ENCODE peak calls at places on chromosomes 11 and 22, in nine cellular contexts. One of them, this sample, is unnamed.

GRCh38 chr11:127639916-127640315 is 639.3 kb upstream of the KIRREL3 start:
- DNase-seq in Peyer's patch: no peak
- DNase-seq in mucosa of descending colon: no peak
- DNase-seq in BJ: no peak
- DNase-seq in epithelial cell of esophagus: peak
- DNase-seq in dorsolateral prefrontal cortex: no peak
- DNase-seq in A549: no peak
- DNase-seq in neuronal stem cell: no peak
- DNase-seq in body of pancreas: no peak
- DNase-seq in this sample: peak

GRCh38 chr22:25232301-25232700 is 12.9 kb downstream of the CRYBB2 start:
- DNase-seq in Peyer's patch: no peak
- DNase-seq in mucosa of descending colon: no peak
- DNase-seq in BJ: no peak
- DNase-seq in epithelial cell of esophagus: peak
- DNase-seq in dorsolateral prefrontal cortex: no peak
- DNase-seq in A549: no peak
- DNase-seq in neuronal stem cell: no peak
- DNase-seq in body of pancreas: no peak
- DNase-seq in this sample: peak

GRCh38 chr11:126948563-126948962 is 52.0 kb downstream of the KIRREL3 start:
- DNase-seq in Peyer's patch: no peak
- DNase-seq in mucosa of descending colon: no peak
- DNase-seq in BJ: no peak
- DNase-seq in epithelial cell of esophagus: no peak
- DNase-seq in dorsolateral prefrontal cortex: no peak
- DNase-seq in A549: no peak
- DNase-seq in neuronal stem cell: no peak
- DNase-seq in body of pancreas: no peak
- DNase-seq in this sample: no peak

GRCh38 chr22:43090130-43090789 is 1.1 kb upstream of the TTLL1 start:
- DNase-seq in Peyer's patch: peak
- DNase-seq in mucosa of descending colon: peak
- DNase-seq in BJ: peak
- DNase-seq in epithelial cell of esophagus: peak
- DNase-seq in dorsolateral prefrontal cortex: peak
- DNase-seq in A549: peak
- DNase-seq in neuronal stem cell: no peak
- DNase-seq in body of pancreas: peak
- DNase-seq in this sample: peak

GRCh38 chr22:31333648-31334047 is 12.5 kb downstream of the PATZ1 start:
- DNase-seq in Peyer's patch: no peak
- DNase-seq in mucosa of descending colon: no peak
- DNase-seq in BJ: no peak
- DNase-seq in epithelial cell of esophagus: no peak
- DNase-seq in dorsolateral prefrontal cortex: no peak
- DNase-seq in A549: no peak
- DNase-seq in neuronal stem cell: no peak
- DNase-seq in body of pancreas: no peak
- DNase-seq in this sample: no peak

GRCh38 chr11:2185324-2186085 is 13.9 kb upstream of the TH start:
- DNase-seq in Peyer's patch: no peak
- DNase-seq in mucosa of descending colon: no peak
- DNase-seq in BJ: no peak
- DNase-seq in epithelial cell of esophagus: no peak
- DNase-seq in dorsolateral prefrontal cortex: no peak
- DNase-seq in A549: no peak
- DNase-seq in neuronal stem cell: no peak
- DNase-seq in body of pancreas: no peak
- DNase-seq in this sample: no peak

GRCh38 chr11:27722117-27722844 is 22.0 kb upstream of the BDNF start:
- DNase-seq in Peyer's patch: no peak
- DNase-seq in mucosa of descending colon: no peak
- DNase-seq in BJ: no peak
- DNase-seq in epithelial cell of esophagus: peak
- DNase-seq in dorsolateral prefrontal cortex: peak
- DNase-seq in A549: no peak
- DNase-seq in neuronal stem cell: peak
- DNase-seq in body of pancreas: no peak
- DNase-seq in this sample: peak

GRCh38 chr22:26648011-26648497 is 9.3 kb upstream of the MIAT start:
- DNase-seq in Peyer's patch: peak
- DNase-seq in mucosa of descending colon: no peak
- DNase-seq in BJ: no peak
- DNase-seq in epithelial cell of esophagus: no peak
- DNase-seq in dorsolateral prefrontal cortex: no peak
- DNase-seq in A549: no peak
- DNase-seq in neuronal stem cell: peak
- DNase-seq in body of pancreas: no peak
- DNase-seq in this sample: no peak

GRCh38 chr22:41369089-41369745 is 12.5 kb upstream of the TEF start:
- DNase-seq in Peyer's patch: no peak
- DNase-seq in mucosa of descending colon: no peak
- DNase-seq in BJ: no peak
- DNase-seq in epithelial cell of esophagus: no peak
- DNase-seq in dorsolateral prefrontal cortex: peak
- DNase-seq in A549: no peak
- DNase-seq in neuronal stem cell: no peak
- DNase-seq in body of pancreas: peak
- DNase-seq in this sample: no peak

GRCh38 chr22:41369837-41370236 is 11.9 kb upstream of the TEF start:
- DNase-seq in Peyer's patch: no peak
- DNase-seq in mucosa of descending colon: no peak
- DNase-seq in BJ: no peak
- DNase-seq in epithelial cell of esophagus: no peak
- DNase-seq in dorsolateral prefrontal cortex: no peak
- DNase-seq in A549: no peak
- DNase-seq in neuronal stem cell: no peak
- DNase-seq in body of pancreas: peak
- DNase-seq in this sample: no peak

GRCh38 chr22:41367039-41367679 is 14.6 kb upstream of the TEF start:
- DNase-seq in Peyer's patch: peak
- DNase-seq in mucosa of descending colon: peak
- DNase-seq in BJ: peak
- DNase-seq in epithelial cell of esophagus: peak
- DNase-seq in dorsolateral prefrontal cortex: peak
- DNase-seq in A549: peak
- DNase-seq in neuronal stem cell: no peak
- DNase-seq in body of pancreas: peak
- DNase-seq in this sample: peak

GRCh38 chr22:41367680-41368542 is 13.8 kb upstream of the TEF start:
- DNase-seq in Peyer's patch: no peak
- DNase-seq in mucosa of descending colon: no peak
- DNase-seq in BJ: peak
- DNase-seq in epithelial cell of esophagus: peak
- DNase-seq in dorsolateral prefrontal cortex: peak
- DNase-seq in A549: no peak
- DNase-seq in neuronal stem cell: no peak
- DNase-seq in body of pancreas: peak
- DNase-seq in this sample: peak

DNA sequence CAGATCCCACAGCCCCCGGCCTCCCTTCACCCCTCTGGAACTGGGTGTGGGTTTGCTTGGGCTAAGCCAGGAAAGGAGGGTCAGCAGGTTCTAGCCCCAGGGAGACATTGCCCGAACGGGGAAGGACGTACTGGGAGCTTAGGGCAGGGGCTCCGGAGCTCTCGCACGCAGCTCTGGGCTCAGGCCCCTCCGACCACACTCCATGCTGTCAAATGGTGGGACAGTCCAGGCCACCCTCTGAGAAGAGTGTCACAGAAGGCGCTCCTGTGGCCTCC is 13.3 kb upstream of the TEF start:
- DNase-seq in Peyer's patch: no peak
- DNase-seq in mucosa of descending colon: no peak
- DNase-seq in BJ: no peak
- DNase-seq in epithelial cell of esophagus: no peak
- DNase-seq in dorsolateral prefrontal cortex: no peak
- DNase-seq in A549: no peak
- DNase-seq in neuronal stem cell: no peak
- DNase-seq in body of pancreas: no peak
- DNase-seq in this sample: no peak
- H3K4me3 ChIP-seq in Peyer's patch: peak
- H3K4me3 ChIP-seq in mucosa of descending colon: no peak
- H3K4me3 ChIP-seq in BJ: no peak
- H3K4me3 ChIP-seq in epithelial cell of esophagus: no peak
- H3K4me3 ChIP-seq in dorsolateral prefrontal cortex: peak
- H3K4me3 ChIP-seq in A549: no peak
- H3K4me3 ChIP-seq in neuronal stem cell: no peak
- H3K4me3 ChIP-seq in body of pancreas: peak
- H3K4me3 ChIP-seq in this sample: no peak

DNA sequence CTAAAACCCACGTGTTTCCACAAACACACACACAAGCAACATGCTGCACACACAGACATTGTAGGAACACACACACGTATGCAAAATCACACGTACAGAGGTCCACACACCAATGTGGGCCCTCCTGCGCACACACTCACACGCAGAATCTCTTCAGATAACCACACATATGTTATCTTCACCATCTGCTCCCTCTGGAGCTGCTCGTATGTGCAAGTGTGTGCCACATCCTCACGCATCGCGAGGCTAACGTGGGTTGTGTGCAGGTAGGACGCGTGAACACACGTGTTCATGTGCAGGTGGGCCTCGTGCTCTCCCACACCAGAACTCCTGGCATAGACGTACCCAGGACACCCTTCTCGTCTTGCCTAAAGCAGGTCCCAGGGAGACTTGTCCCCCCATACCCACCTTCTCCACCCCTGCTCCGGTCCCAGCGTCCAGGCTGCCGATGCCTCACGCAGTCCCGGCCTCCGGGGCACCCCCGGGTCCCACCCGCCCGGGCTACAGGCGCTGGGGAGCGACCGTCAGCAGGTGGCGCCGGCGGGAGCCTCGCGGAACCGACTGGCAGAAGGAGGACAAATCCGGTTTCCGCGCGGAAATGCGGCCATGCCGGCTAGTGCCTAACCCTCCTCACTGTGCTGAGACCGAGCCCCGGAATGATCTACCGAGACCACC is 10.3 kb upstream of the IGSF9B start:
- DNase-seq in Peyer's patch: no peak
- DNase-seq in mucosa of descending colon: peak
- DNase-seq in BJ: no peak
- DNase-seq in epithelial cell of esophagus: no peak
- DNase-seq in dorsolateral prefrontal cortex: peak
- DNase-seq in A549: peak
- DNase-seq in neuronal stem cell: no peak
- DNase-seq in body of pancreas: peak
- DNase-seq in this sample: no peak
- H3K4me3 ChIP-seq in Peyer's patch: peak
- H3K4me3 ChIP-seq in mucosa of descending colon: no peak
- H3K4me3 ChIP-seq in BJ: no peak
- H3K4me3 ChIP-seq in epithelial cell of esophagus: no peak
- H3K4me3 ChIP-seq in dorsolateral prefrontal cortex: no peak
- H3K4me3 ChIP-seq in A549: no peak
- H3K4me3 ChIP-seq in neuronal stem cell: no peak
- H3K4me3 ChIP-seq in body of pancreas: no peak
- H3K4me3 ChIP-seq in this sample: no peak

DNA sequence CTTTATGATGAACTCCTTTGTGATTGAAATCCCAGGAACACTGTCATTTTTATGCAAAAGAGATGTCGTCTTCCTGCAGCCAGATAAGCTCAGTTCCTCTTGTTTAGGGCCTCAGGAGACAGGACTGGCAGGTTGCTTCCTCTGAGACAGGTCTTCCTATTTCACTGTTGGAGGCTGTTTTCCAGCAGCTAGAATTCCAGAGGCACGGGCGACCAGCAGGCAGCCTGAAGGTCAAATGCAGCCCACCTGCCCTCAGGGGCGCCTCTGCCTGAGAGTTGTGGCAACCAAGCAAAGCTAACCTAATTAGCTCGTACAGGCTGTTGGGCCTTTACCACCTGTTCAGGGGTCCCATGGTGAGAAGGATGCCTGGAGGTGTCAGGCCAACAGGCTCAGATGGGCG is 22.3 kb downstream of the SLC6A5 start:
- DNase-seq in Peyer's patch: no peak
- DNase-seq in mucosa of descending colon: no peak
- DNase-seq in BJ: no peak
- DNase-seq in epithelial cell of esophagus: no peak
- DNase-seq in dorsolateral prefrontal cortex: no peak
- DNase-seq in A549: no peak
- DNase-seq in neuronal stem cell: no peak
- DNase-seq in body of pancreas: no peak
- DNase-seq in this sample: no peak
- H3K4me3 ChIP-seq in Peyer's patch: no peak
- H3K4me3 ChIP-seq in mucosa of descending colon: no peak
- H3K4me3 ChIP-seq in BJ: no peak
- H3K4me3 ChIP-seq in epithelial cell of esophagus: no peak
- H3K4me3 ChIP-seq in dorsolateral prefrontal cortex: no peak
- H3K4me3 ChIP-seq in A549: no peak
- H3K4me3 ChIP-seq in neuronal stem cell: no peak
- H3K4me3 ChIP-seq in body of pancreas: no peak
- H3K4me3 ChIP-seq in this sample: no peak

GRCh38 chr22:45286854-45287551 is 2.3 kb downstream of the UPK3A start:
- DNase-seq in Peyer's patch: no peak
- DNase-seq in mucosa of descending colon: no peak
- DNase-seq in BJ: no peak
- DNase-seq in epithelial cell of esophagus: no peak
- DNase-seq in dorsolateral prefrontal cortex: no peak
- DNase-seq in A549: no peak
- DNase-seq in neuronal stem cell: no peak
- DNase-seq in body of pancreas: no peak
- DNase-seq in this sample: no peak

GRCh38 chr22:45285431-45286058 is 796 bp downstream of the UPK3A start:
- DNase-seq in Peyer's patch: no peak
- DNase-seq in mucosa of descending colon: no peak
- DNase-seq in BJ: no peak
- DNase-seq in epithelial cell of esophagus: no peak
- DNase-seq in dorsolateral prefrontal cortex: no peak
- DNase-seq in A549: no peak
- DNase-seq in neuronal stem cell: no peak
- DNase-seq in body of pancreas: no peak
- DNase-seq in this sample: no peak

GRCh38 chr22:45280995-45281394 is 3.8 kb upstream of the UPK3A start:
- DNase-seq in Peyer's patch: no peak
- DNase-seq in mucosa of descending colon: no peak
- DNase-seq in BJ: no peak
- DNase-seq in epithelial cell of esophagus: no peak
- DNase-seq in dorsolateral prefrontal cortex: no peak
- DNase-seq in A549: no peak
- DNase-seq in neuronal stem cell: no peak
- DNase-seq in body of pancreas: no peak
- DNase-seq in this sample: no peak

GRCh38 chr22:45280583-45280972 is 4.2 kb upstream of the UPK3A start:
- DNase-seq in Peyer's patch: no peak
- DNase-seq in mucosa of descending colon: no peak
- DNase-seq in BJ: no peak
- DNase-seq in epithelial cell of esophagus: no peak
- DNase-seq in dorsolateral prefrontal cortex: no peak
- DNase-seq in A549: no peak
- DNase-seq in neuronal stem cell: no peak
- DNase-seq in body of pancreas: no peak
- DNase-seq in this sample: no peak

DNA sequence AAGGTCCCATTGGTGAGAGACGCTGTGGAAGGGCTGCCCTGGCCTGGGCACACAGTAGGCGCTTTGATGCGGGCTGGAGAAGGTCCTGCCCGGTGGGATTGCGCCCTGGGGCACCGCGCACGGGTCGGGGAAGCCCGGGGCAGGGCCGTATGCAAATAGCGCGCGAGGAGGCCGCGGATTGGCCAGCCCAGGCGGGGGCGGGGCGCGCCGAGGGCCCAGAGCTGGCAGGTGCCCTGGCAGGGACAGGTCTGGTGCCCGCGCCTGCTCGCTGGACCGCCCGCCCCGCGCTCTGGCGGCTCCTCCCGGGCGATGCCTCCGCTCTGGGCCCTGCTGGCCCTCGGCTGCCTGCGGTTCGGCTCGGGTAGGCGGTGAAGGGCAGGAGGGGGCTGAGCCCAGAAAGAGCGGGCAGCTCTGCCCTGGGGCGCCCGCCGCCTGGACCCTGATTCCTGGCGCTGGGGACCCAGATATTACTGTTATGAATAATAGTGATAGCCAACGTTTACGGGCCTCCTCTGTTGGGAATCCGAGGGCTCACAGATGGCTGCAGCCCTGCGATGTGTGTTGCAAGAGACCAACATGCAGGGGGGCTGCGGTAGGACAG is at the start of gene UPK3A:
- DNase-seq in Peyer's patch: peak
- DNase-seq in mucosa of descending colon: peak
- DNase-seq in BJ: no peak
- DNase-seq in epithelial cell of esophagus: peak
- DNase-seq in dorsolateral prefrontal cortex: peak
- DNase-seq in A549: no peak
- DNase-seq in neuronal stem cell: peak
- DNase-seq in body of pancreas: peak
- DNase-seq in this sample: no peak
- H3K4me3 ChIP-seq in Peyer's patch: peak
- H3K4me3 ChIP-seq in mucosa of descending colon: no peak
- H3K4me3 ChIP-seq in BJ: no peak
- H3K4me3 ChIP-seq in epithelial cell of esophagus: peak
- H3K4me3 ChIP-seq in dorsolateral prefrontal cortex: peak
- H3K4me3 ChIP-seq in A549: peak
- H3K4me3 ChIP-seq in neuronal stem cell: peak
- H3K4me3 ChIP-seq in body of pancreas: no peak
- H3K4me3 ChIP-seq in this sample: no peak

This sample was measured in bronchial epithelial cell.